ENCODE peak calls at places on chromosomes 2 and 18, in nine cellular contexts. T is AG09309, I is GM12865, B is PC-9, J is neural crest cell, U is mucosa of descending colon, C is psoas muscle, R is heart right ventricle, Y is tibial nerve. H is an unnamed sample.
A peak's percentile ranks its signal among the peaks of the same experiment; 100 is the strongest.

GRCh38 chr2:126914811-126915500 is 16.3 kb downstream of the TEX51 start:
- DNase-seq in T (no peak), I (no peak), B (no peak), J (no peak), U (no peak), C (no peak), R (no peak), Y (no peak), H (no peak)

GRCh38 chr2:3282056-3282998 is 95.3 kb downstream of the EIPR1 start:
- DNase-seq in T (no peak), I (no peak), B (no peak), J (no peak), U (no peak), C (peak; percentile 70), R (peak; percentile 42), Y (no peak), H (peak; percentile 63)

GRCh38 chr18:55275042-55275897 is 312.7 kb downstream of the TCF4 start:
- DNase-seq in T (peak; percentile 53), I (peak; percentile 50), B (peak; percentile 38), J (no peak), U (no peak), C (peak; percentile 87), R (no peak), Y (no peak), H (no peak)

GRCh38 chr2:174759381-174760064 is 4.7 kb downstream of the CHRNA1 start:
- DNase-seq in T (no peak), I (no peak), B (no peak), J (no peak), U (peak; percentile 35), C (no peak), R (no peak), Y (no peak), H (no peak)

GRCh38 chr2:98175811-98176210 is 88.8 kb downstream of the VWA3B start:
- DNase-seq in T (no peak), I (peak; percentile 28), B (no peak), J (no peak), U (peak; percentile 69), C (no peak), R (no peak), Y (no peak), H (no peak)

GRCh38 chr2:109125595-109126500 is 3.2 kb upstream of the SH3RF3 start:
- DNase-seq in T (peak; percentile 95), I (peak; percentile 23), B (peak; percentile 26), J (no peak), U (no peak), C (no peak), R (no peak), Y (no peak), H (no peak)

GRCh38 chr2:98806266-98806697 is 75.3 kb upstream of the MGAT4A start:
- DNase-seq in T (peak; percentile 27), I (no peak), B (peak; percentile 66), J (no peak), U (peak; percentile 48), C (peak; percentile 65), R (peak; percentile 83), Y (no peak), H (no peak)

GRCh38 chr2:181581534-181581933 is 75.4 kb downstream of the CERKL start:
- DNase-seq in T (no peak), I (peak; percentile 14), B (no peak), J (no peak), U (no peak), C (no peak), R (no peak), Y (no peak), H (no peak)

GRCh38 chr2:24122356-24123211 is 550 bp downstream of the PFN4 start:
- DNase-seq in T (no peak), I (peak; percentile 16), B (no peak), J (no peak), U (no peak), C (no peak), R (no peak), Y (no peak), H (no peak)

GRCh38 chr2:55776966-55777365 is 83.3 kb upstream of the PNPT1 start:
- DNase-seq in T (no peak), I (no peak), B (no peak), J (no peak), U (no peak), C (no peak), R (no peak), Y (no peak), H (no peak)

GRCh38 chr18:32595735-32596134 is 125.1 kb upstream of the GAREM1 start:
- DNase-seq in T (no peak), I (no peak), B (no peak), J (no peak), U (no peak), C (no peak), R (no peak), Y (no peak), H (no peak)

GRCh38 chr2:46942143-46942526 is 26.5 kb upstream of the MCFD2 start:
- DNase-seq in T (no peak), I (peak; percentile 85), B (peak; percentile 44), J (no peak), U (peak; percentile 76), C (peak; percentile 54), R (no peak), Y (no peak), H (no peak)

GRCh38 chr2:109558076-109558882 is 55.5 kb downstream of the SEPTIN10 start:
- DNase-seq in T (peak; percentile 67), I (no peak), B (peak; percentile 41), J (no peak), U (no peak), C (no peak), R (no peak), Y (no peak), H (no peak)

GRCh38 chr2:230913406-230913805 is 11.6 kb downstream of the GPR55 start:
- DNase-seq in T (no peak), I (peak; percentile 68), B (no peak), J (no peak), U (peak; percentile 49), C (no peak), R (no peak), Y (no peak), H (no peak)

GRCh38 chr2:117972466-117973123 is 41.3 kb downstream of the CCDC93 start:
- DNase-seq in T (peak; percentile 51), I (no peak), B (no peak), J (no peak), U (no peak), C (no peak), R (no peak), Y (no peak), H (no peak)

GRCh38 chr18:28045176-28045810 is 131.6 kb downstream of the CDH2 start:
- DNase-seq in T (no peak), I (no peak), B (no peak), J (no peak), U (no peak), C (no peak), R (no peak), Y (no peak), H (no peak)

GRCh38 chr18:6994719-6995430 is 122.7 kb downstream of the LAMA1 start:
- DNase-seq in T (peak; percentile 1), I (no peak), B (no peak), J (no peak), U (no peak), C (no peak), R (no peak), Y (no peak), H (no peak)

GRCh38 chr2:224442092-224442999 is 40.4 kb upstream of the FAM124B start:
- DNase-seq in T (no peak), I (peak; percentile 31), B (peak; percentile 54), J (no peak), U (peak; percentile 46), C (peak; percentile 61), R (no peak), Y (no peak), H (no peak)

GRCh38 chr18:71485578-71485977 is 1058.6 kb downstream of the CBLN2 start:
- DNase-seq in T (no peak), I (no peak), B (no peak), J (no peak), U (no peak), C (no peak), R (no peak), Y (no peak), H (no peak)

GRCh38 chr18:44771572-44771956 is 90.9 kb downstream of the SETBP1 start:
- DNase-seq in T (no peak), I (no peak), B (no peak), J (no peak), U (no peak), C (no peak), R (no peak), Y (no peak), H (no peak)
- TF ChIP-seq CTCF in T (no peak), I (no peak), B (no peak), J (no peak), U (no peak), C (no peak), R (no peak), Y (no peak), H (no peak)

DNA sequence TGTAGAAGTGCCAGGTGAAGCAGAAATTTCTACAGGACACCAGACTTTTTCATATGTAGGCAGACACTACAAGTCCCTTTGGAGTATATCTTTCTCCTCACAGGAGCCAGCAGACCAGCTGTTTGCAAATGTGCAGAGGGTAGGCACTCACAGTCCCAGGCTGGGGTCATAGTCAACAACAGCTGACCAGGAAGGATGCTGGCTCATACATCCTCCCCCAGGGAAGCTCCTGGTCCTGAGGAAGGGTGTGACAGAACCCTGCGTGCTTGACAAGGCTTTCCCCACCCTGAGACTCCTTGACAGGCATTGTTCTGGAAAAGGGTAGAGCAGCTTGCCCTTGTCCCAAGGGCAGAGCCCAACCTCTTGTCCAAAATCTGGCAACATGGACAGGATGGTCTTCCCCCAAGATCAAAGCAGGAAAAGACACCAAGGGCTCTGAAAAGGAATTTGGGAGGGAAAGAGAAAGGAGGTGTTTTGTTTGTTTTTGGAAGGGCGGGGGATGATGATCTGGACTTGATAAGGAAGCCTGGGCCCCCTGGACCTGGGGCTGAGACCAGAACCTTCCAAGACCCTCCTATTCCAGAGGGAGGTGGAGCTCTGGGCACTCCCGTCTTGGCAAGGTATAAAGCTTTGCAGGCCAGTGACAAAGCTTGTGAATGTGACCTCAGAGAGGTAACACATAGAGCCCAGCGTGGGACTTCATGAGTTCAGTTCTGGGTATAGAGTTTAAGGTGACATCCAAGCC is 87.1 kb downstream of the GFPT1 start:
- DNase-seq in T (no peak), I (no peak), B (no peak), J (no peak), U (no peak), C (no peak), R (no peak), Y (no peak), H (no peak)
- TF ChIP-seq CTCF in T (no peak), I (no peak), B (no peak), J (no peak), U (no peak), C (no peak), R (no peak), Y (no peak), H (no peak)

GRCh38 chr18:21242141-21243040 is at the start of gene GREB1L:
- DNase-seq in T (no peak), I (peak; percentile 50), B (peak; percentile 73), J (peak; percentile 70), U (peak; percentile 59), C (peak; percentile 79), R (peak; percentile 42), Y (peak; percentile 20), H (peak; percentile 61)
- TF ChIP-seq CTCF in T (no peak), I (no peak), B (no peak), J (peak; percentile 52), U (no peak), C (peak; percentile 29), R (no peak), Y (no peak), H (peak; percentile 27)

DNA sequence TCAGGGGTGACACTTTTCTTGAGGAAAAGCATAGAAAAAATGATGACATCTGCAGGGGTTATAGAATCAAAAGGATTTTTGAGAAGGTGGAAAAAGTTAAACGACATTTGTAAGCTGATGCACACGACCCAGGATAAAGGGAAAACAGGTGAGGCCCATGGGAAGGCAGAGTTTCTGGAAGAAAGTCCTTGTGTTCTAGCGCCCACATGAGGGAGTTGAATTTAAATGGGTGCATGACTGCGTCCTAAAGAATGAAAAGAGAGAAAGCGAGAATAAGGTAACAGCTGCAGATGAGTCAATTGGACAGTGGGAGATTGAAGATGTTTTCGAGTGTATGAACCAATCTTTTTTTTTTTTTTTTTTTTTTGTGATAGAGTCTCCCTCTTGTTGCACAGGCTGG is 158.1 kb downstream of the GALR1 start:
- DNase-seq in T (no peak), I (no peak), B (no peak), J (no peak), U (no peak), C (no peak), R (no peak), Y (no peak), H (no peak)
- TF ChIP-seq CTCF in T (no peak), I (no peak), B (no peak), J (no peak), U (no peak), C (no peak), R (no peak), Y (no peak), H (no peak)